ENCODE peak calls at places on chromosomes 16 and 17, in eight cellular contexts. One of them, this sample, is unnamed.

GRCh38 chr17:40153603-40154238 is 13.4 kb downstream of the CASC3 start:
- DNase-seq in suprapubic skin: no peak
- DNase-seq in ovary: no peak
- DNase-seq in esophagus muscularis mucosa: no peak
- DNase-seq in sigmoid colon: no peak
- DNase-seq in stomach: no peak
- DNase-seq in H1: no peak
- DNase-seq in A549: no peak
- DNase-seq in this sample: no peak

GRCh38 chr17:46896991-46897390 is 26.0 kb upstream of the GOSR2 start:
- DNase-seq in suprapubic skin: no peak
- DNase-seq in ovary: no peak
- DNase-seq in esophagus muscularis mucosa: no peak
- DNase-seq in sigmoid colon: no peak
- DNase-seq in stomach: no peak
- DNase-seq in H1: no peak
- DNase-seq in A549: no peak
- DNase-seq in this sample: no peak

GRCh38 chr16:83363521-83363920 is 444.3 kb upstream of the HSBP1 start:
- DNase-seq in suprapubic skin: no peak
- DNase-seq in ovary: no peak
- DNase-seq in esophagus muscularis mucosa: no peak
- DNase-seq in sigmoid colon: no peak
- DNase-seq in stomach: no peak
- DNase-seq in H1: no peak
- DNase-seq in A549: no peak
- DNase-seq in this sample: no peak

GRCh38 chr16:4624827-4625616 is 396 bp downstream of the MGRN1 start:
- DNase-seq in suprapubic skin: peak
- DNase-seq in ovary: peak
- DNase-seq in esophagus muscularis mucosa: peak
- DNase-seq in sigmoid colon: peak
- DNase-seq in stomach: peak
- DNase-seq in H1: peak
- DNase-seq in A549: no peak
- DNase-seq in this sample: peak

GRCh38 chr17:73650617-73651200 is 6.5 kb upstream of the SDK2 start:
- DNase-seq in suprapubic skin: no peak
- DNase-seq in ovary: no peak
- DNase-seq in esophagus muscularis mucosa: no peak
- DNase-seq in sigmoid colon: no peak
- DNase-seq in stomach: no peak
- DNase-seq in H1: no peak
- DNase-seq in A549: no peak
- DNase-seq in this sample: peak

GRCh38 chr16:16881771-16882170 is 502.8 kb downstream of the NPIPA7 start:
- DNase-seq in suprapubic skin: no peak
- DNase-seq in ovary: no peak
- DNase-seq in esophagus muscularis mucosa: peak
- DNase-seq in sigmoid colon: no peak
- DNase-seq in stomach: no peak
- DNase-seq in H1: peak
- DNase-seq in A549: no peak
- DNase-seq in this sample: no peak

GRCh38 chr17:48791128-48792032 is 25.6 kb downstream of the TTLL6 start:
- DNase-seq in suprapubic skin: peak
- DNase-seq in ovary: peak
- DNase-seq in esophagus muscularis mucosa: peak
- DNase-seq in sigmoid colon: peak
- DNase-seq in stomach: peak
- DNase-seq in H1: peak
- DNase-seq in A549: peak
- DNase-seq in this sample: peak

GRCh38 chr17:60066576-60066975 is 12.1 kb downstream of the HEATR6 start:
- DNase-seq in suprapubic skin: no peak
- DNase-seq in ovary: no peak
- DNase-seq in esophagus muscularis mucosa: no peak
- DNase-seq in sigmoid colon: no peak
- DNase-seq in stomach: no peak
- DNase-seq in H1: no peak
- DNase-seq in A549: no peak
- DNase-seq in this sample: no peak

GRCh38 chr17:81251091-81251942 is 12.2 kb downstream of the NDUFAF8 start:
- DNase-seq in suprapubic skin: no peak
- DNase-seq in ovary: no peak
- DNase-seq in esophagus muscularis mucosa: no peak
- DNase-seq in sigmoid colon: no peak
- DNase-seq in stomach: no peak
- DNase-seq in H1: no peak
- DNase-seq in A549: no peak
- DNase-seq in this sample: peak

GRCh38 chr17:28227278-28228108 is 91.5 kb upstream of the TMEM97 start:
- DNase-seq in suprapubic skin: no peak
- DNase-seq in ovary: peak
- DNase-seq in esophagus muscularis mucosa: no peak
- DNase-seq in sigmoid colon: no peak
- DNase-seq in stomach: peak
- DNase-seq in H1: peak
- DNase-seq in A549: peak
- DNase-seq in this sample: peak

GRCh38 chr17:68498479-68499326 is 13.5 kb upstream of the PRKAR1A start:
- DNase-seq in suprapubic skin: no peak
- DNase-seq in ovary: peak
- DNase-seq in esophagus muscularis mucosa: no peak
- DNase-seq in sigmoid colon: no peak
- DNase-seq in stomach: peak
- DNase-seq in H1: no peak
- DNase-seq in A549: no peak
- DNase-seq in this sample: no peak

GRCh38 chr16:11196286-11196828 is 59.6 kb downstream of the SOCS1 start:
- DNase-seq in suprapubic skin: no peak
- DNase-seq in ovary: no peak
- DNase-seq in esophagus muscularis mucosa: no peak
- DNase-seq in sigmoid colon: no peak
- DNase-seq in stomach: no peak
- DNase-seq in H1: no peak
- DNase-seq in A549: no peak
- DNase-seq in this sample: no peak
- TF ChIP-seq EP300 in suprapubic skin: no peak
- TF ChIP-seq EP300 in ovary: no peak
- TF ChIP-seq EP300 in esophagus muscularis mucosa: no peak
- TF ChIP-seq EP300 in sigmoid colon: no peak
- TF ChIP-seq EP300 in stomach: no peak
- TF ChIP-seq EP300 in H1: no peak
- TF ChIP-seq EP300 in A549: no peak
- TF ChIP-seq EP300 in this sample: no peak

GRCh38 chr17:78793415-78793814 is 11.3 kb upstream of the CYTH1 start:
- DNase-seq in suprapubic skin: no peak
- DNase-seq in ovary: no peak
- DNase-seq in esophagus muscularis mucosa: no peak
- DNase-seq in sigmoid colon: no peak
- DNase-seq in stomach: no peak
- DNase-seq in H1: no peak
- DNase-seq in A549: no peak
- DNase-seq in this sample: no peak

GRCh38 chr17:78796134-78796900 is 14.2 kb upstream of the CYTH1 start:
- DNase-seq in suprapubic skin: no peak
- DNase-seq in ovary: no peak
- DNase-seq in esophagus muscularis mucosa: no peak
- DNase-seq in sigmoid colon: no peak
- DNase-seq in stomach: peak
- DNase-seq in H1: no peak
- DNase-seq in A549: no peak
- DNase-seq in this sample: no peak

GRCh38 chr17:78793968-78794367 is 11.9 kb upstream of the CYTH1 start:
- DNase-seq in suprapubic skin: no peak
- DNase-seq in ovary: no peak
- DNase-seq in esophagus muscularis mucosa: no peak
- DNase-seq in sigmoid colon: no peak
- DNase-seq in stomach: no peak
- DNase-seq in H1: no peak
- DNase-seq in A549: no peak
- DNase-seq in this sample: no peak

GRCh38 chr17:78794399-78794798 is 12.3 kb upstream of the CYTH1 start:
- DNase-seq in suprapubic skin: no peak
- DNase-seq in ovary: no peak
- DNase-seq in esophagus muscularis mucosa: no peak
- DNase-seq in sigmoid colon: no peak
- DNase-seq in stomach: no peak
- DNase-seq in H1: no peak
- DNase-seq in A549: no peak
- DNase-seq in this sample: no peak

DNA sequence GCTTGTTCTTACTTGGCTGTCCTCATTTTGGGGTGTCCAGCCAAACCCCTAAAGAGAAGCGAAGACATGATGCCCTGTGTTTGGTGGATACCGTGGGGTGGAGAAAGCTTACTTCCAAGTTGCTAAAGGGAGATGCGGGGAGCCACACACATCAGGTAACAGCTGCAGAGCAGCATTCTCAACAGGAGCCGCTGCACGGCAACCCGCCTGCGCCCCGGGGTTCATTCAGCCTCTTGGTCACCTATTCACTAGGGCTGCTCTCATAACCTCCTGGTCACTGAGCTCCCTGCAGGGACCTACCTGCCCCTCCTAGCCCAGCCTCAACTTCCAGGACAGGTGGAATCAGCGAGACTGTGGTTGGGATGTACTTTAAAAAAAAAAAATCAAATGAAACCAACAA is 13.2 kb upstream of the CYTH1 start:
- DNase-seq in suprapubic skin: no peak
- DNase-seq in ovary: no peak
- DNase-seq in esophagus muscularis mucosa: no peak
- DNase-seq in sigmoid colon: no peak
- DNase-seq in stomach: no peak
- DNase-seq in H1: no peak
- DNase-seq in A549: no peak
- DNase-seq in this sample: no peak
- TF ChIP-seq POLR2A in suprapubic skin: no peak
- TF ChIP-seq POLR2A in ovary: no peak
- TF ChIP-seq POLR2A in esophagus muscularis mucosa: no peak
- TF ChIP-seq POLR2A in sigmoid colon: no peak
- TF ChIP-seq POLR2A in stomach: no peak
- TF ChIP-seq POLR2A in H1: no peak
- TF ChIP-seq POLR2A in A549: no peak
- TF ChIP-seq POLR2A in this sample: no peak

GRCh38 chr17:72173475-72174116 is 52.8 kb downstream of the SOX9 start:
- DNase-seq in suprapubic skin: no peak
- DNase-seq in ovary: no peak
- DNase-seq in esophagus muscularis mucosa: no peak
- DNase-seq in sigmoid colon: no peak
- DNase-seq in stomach: no peak
- DNase-seq in H1: no peak
- DNase-seq in A549: no peak
- DNase-seq in this sample: no peak

GRCh38 chr17:72169823-72170222 is 49.0 kb downstream of the SOX9 start:
- DNase-seq in suprapubic skin: no peak
- DNase-seq in ovary: no peak
- DNase-seq in esophagus muscularis mucosa: no peak
- DNase-seq in sigmoid colon: no peak
- DNase-seq in stomach: no peak
- DNase-seq in H1: no peak
- DNase-seq in A549: no peak
- DNase-seq in this sample: no peak

GRCh38 chr17:72175263-72175662 is 54.4 kb downstream of the SOX9 start:
- DNase-seq in suprapubic skin: no peak
- DNase-seq in ovary: no peak
- DNase-seq in esophagus muscularis mucosa: no peak
- DNase-seq in sigmoid colon: no peak
- DNase-seq in stomach: peak
- DNase-seq in H1: no peak
- DNase-seq in A549: no peak
- DNase-seq in this sample: no peak

GRCh38 chr17:72175787-72176515 is 55.1 kb downstream of the SOX9 start:
- DNase-seq in suprapubic skin: no peak
- DNase-seq in ovary: no peak
- DNase-seq in esophagus muscularis mucosa: no peak
- DNase-seq in sigmoid colon: no peak
- DNase-seq in stomach: no peak
- DNase-seq in H1: no peak
- DNase-seq in A549: no peak
- DNase-seq in this sample: no peak

GRCh38 chr17:72171703-72172670 is 51.2 kb downstream of the SOX9 start:
- DNase-seq in suprapubic skin: no peak
- DNase-seq in ovary: no peak
- DNase-seq in esophagus muscularis mucosa: no peak
- DNase-seq in sigmoid colon: no peak
- DNase-seq in stomach: no peak
- DNase-seq in H1: no peak
- DNase-seq in A549: no peak
- DNase-seq in this sample: no peak
- TF ChIP-seq CTCF in suprapubic skin: no peak
- TF ChIP-seq CTCF in ovary: no peak
- TF ChIP-seq CTCF in esophagus muscularis mucosa: no peak
- TF ChIP-seq CTCF in sigmoid colon: no peak
- TF ChIP-seq CTCF in stomach: no peak
- TF ChIP-seq CTCF in H1: no peak
- TF ChIP-seq CTCF in A549: no peak
- TF ChIP-seq CTCF in this sample: no peak

GRCh38 chr16:86517652-86518258 is 7.4 kb downstream of the FOXF1 start:
- DNase-seq in suprapubic skin: no peak
- DNase-seq in ovary: peak
- DNase-seq in esophagus muscularis mucosa: peak
- DNase-seq in sigmoid colon: peak
- DNase-seq in stomach: peak
- DNase-seq in H1: peak
- DNase-seq in A549: peak
- DNase-seq in this sample: peak

GRCh38 chr16:86517033-86517432 is 6.7 kb downstream of the FOXF1 start:
- DNase-seq in suprapubic skin: no peak
- DNase-seq in ovary: no peak
- DNase-seq in esophagus muscularis mucosa: no peak
- DNase-seq in sigmoid colon: peak
- DNase-seq in stomach: no peak
- DNase-seq in H1: no peak
- DNase-seq in A549: no peak
- DNase-seq in this sample: no peak

GRCh38 chr16:86515780-86516617 is 5.7 kb downstream of the FOXF1 start:
- DNase-seq in suprapubic skin: no peak
- DNase-seq in ovary: no peak
- DNase-seq in esophagus muscularis mucosa: no peak
- DNase-seq in sigmoid colon: no peak
- DNase-seq in stomach: no peak
- DNase-seq in H1: no peak
- DNase-seq in A549: no peak
- DNase-seq in this sample: no peak

GRCh38 chr16:86515420-86515779 is 5.1 kb downstream of the FOXF1 start:
- DNase-seq in suprapubic skin: no peak
- DNase-seq in ovary: no peak
- DNase-seq in esophagus muscularis mucosa: no peak
- DNase-seq in sigmoid colon: peak
- DNase-seq in stomach: no peak
- DNase-seq in H1: peak
- DNase-seq in A549: no peak
- DNase-seq in this sample: no peak

DNA sequence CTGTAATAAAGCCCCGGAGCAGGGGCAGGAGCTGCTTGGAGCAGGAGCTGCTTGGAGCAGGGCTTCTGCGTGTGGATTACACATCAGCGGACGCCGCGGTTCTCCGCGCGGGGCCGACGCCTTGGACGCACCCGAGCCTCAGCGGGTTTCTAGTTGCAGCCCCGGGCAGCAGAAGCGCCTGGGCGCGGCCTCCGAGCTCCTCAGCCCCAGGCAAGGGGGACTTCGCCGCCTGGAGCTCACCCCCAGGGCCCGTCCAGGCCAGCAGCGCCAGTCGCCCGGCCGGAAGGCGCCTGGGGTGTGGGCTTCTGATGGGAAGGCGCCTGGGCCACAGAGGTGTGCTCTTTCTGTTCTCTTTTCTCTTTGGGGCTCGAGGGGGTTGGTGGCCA is 6.3 kb downstream of the FOXF1 start:
- DNase-seq in suprapubic skin: no peak
- DNase-seq in ovary: no peak
- DNase-seq in esophagus muscularis mucosa: no peak
- DNase-seq in sigmoid colon: peak
- DNase-seq in stomach: no peak
- DNase-seq in H1: no peak
- DNase-seq in A549: no peak
- DNase-seq in this sample: no peak
- TF ChIP-seq EP300 in suprapubic skin: no peak
- TF ChIP-seq EP300 in ovary: no peak
- TF ChIP-seq EP300 in esophagus muscularis mucosa: no peak
- TF ChIP-seq EP300 in sigmoid colon: no peak
- TF ChIP-seq EP300 in stomach: no peak
- TF ChIP-seq EP300 in H1: no peak
- TF ChIP-seq EP300 in A549: no peak
- TF ChIP-seq EP300 in this sample: no peak